ENCODE peak calls at places on chromosomes 16 and 17, in eight cellular contexts. Q is HuH-7.5; J is NCI-H748 treated with DMSO at 0.1 percent for 48 hours; T is ACHN; H is left colon; O is activated CD4-positive, alpha-beta T cell treated with anti-CD3 and anti-CD28 coated beads, Interleukin-2, amount 50 U/mL, for 1 hour; R is NCI-H2081; G is amniotic epithelial cell. P is an unnamed sample.

GRCh38 chr17:18183334-18184142 is at the start of gene ALKBH5:
- DNase-seq in H (peak), R (peak), J (peak), T (peak), O (peak), Q (peak), G (peak), P (peak)

GRCh38 chr17:3691539-3692166 is 4.3 kb downstream of the P2RX5 start:
- DNase-seq in T (no peak), Q (no peak), O (no peak), G (no peak), R (no peak), H (no peak), J (no peak), P (no peak)

GRCh38 chr16:67562526-67562917 is at the start of gene CTCF:
- DNase-seq in H (peak), R (peak), Q (peak), G (peak), T (peak), J (no peak), O (peak), P (peak)

GRCh38 chr16:12971216-12971615 is 69.8 kb downstream of the SHISA9 start:
- DNase-seq in H (no peak), O (no peak), G (peak), R (no peak), Q (no peak), T (peak), J (peak), P (no peak)

GRCh38 chr17:38748329-38749221 is at the start of gene PCGF2:
- DNase-seq in T (peak), G (peak), R (peak), O (no peak), H (peak), J (peak), Q (peak), P (no peak)

GRCh38 chr17:69282002-69282401 is 44.9 kb downstream of the ABCA5 start:
- DNase-seq in O (no peak), Q (no peak), G (no peak), H (no peak), J (no peak), T (no peak), R (no peak), P (no peak)

GRCh38 chr17:7191571-7192270 is 12.6 kb upstream of the ASGR1 start:
- DNase-seq in O (no peak), R (no peak), J (no peak), T (peak), G (peak), Q (peak), H (no peak), P (no peak)

GRCh38 chr17:9684955-9685621 is 39.8 kb downstream of the USP43 start:
- DNase-seq in J (no peak), T (no peak), G (no peak), H (no peak), R (peak), O (no peak), Q (no peak), P (no peak)

GRCh38 chr17:40461036-40461721 is 17.9 kb downstream of the IGFBP4 start:
- DNase-seq in R (no peak), H (no peak), Q (no peak), O (no peak), J (no peak), G (no peak), T (no peak), P (no peak)

GRCh38 chr16:4103741-4104140 is 12.5 kb downstream of the ADCY9 start:
- DNase-seq in R (no peak), T (no peak), J (no peak), Q (no peak), H (no peak), G (no peak), O (no peak), P (no peak)

GRCh38 chr17:45653616-45654015 is 130.5 kb upstream of the CRHR1 start:
- DNase-seq in Q (no peak), H (no peak), J (no peak), R (no peak), G (no peak), O (no peak), T (no peak), P (no peak)

GRCh38 chr17:15910791-15911190 is 34.1 kb upstream of the ADORA2B start:
- DNase-seq in O (no peak), J (no peak), Q (no peak), G (no peak), H (no peak), R (no peak), T (no peak), P (no peak)

GRCh38 chr17:48053758-48054237 is 5.6 kb downstream of the NFE2L1 start:
- DNase-seq in Q (no peak), H (no peak), O (no peak), J (no peak), T (no peak), G (no peak), R (no peak), P (no peak)

GRCh38 chr17:40483679-40484078 is 17.7 kb downstream of the TNS4 start:
- DNase-seq in G (no peak), O (no peak), J (no peak), Q (no peak), T (no peak), R (no peak), H (no peak), P (no peak)

GRCh38 chr16:67246081-67246944 is 968 bp downstream of the FHOD1 start:
- DNase-seq in O (peak), T (peak), G (peak), Q (peak), H (peak), J (peak), R (peak), P (peak)

GRCh38 chr17:82449136-82449882 is 1.2 kb downstream of the CYBC1 start:
- DNase-seq in O (peak), Q (no peak), J (no peak), R (no peak), H (no peak), G (no peak), T (no peak), P (peak)

GRCh38 chr17:19727466-19728113 is 11.2 kb upstream of the SLC47A2 start:
- DNase-seq in Q (no peak), H (no peak), T (no peak), O (no peak), J (no peak), G (peak), R (no peak), P (no peak)

P was measured in CD4-positive, CD25-positive, alpha-beta regulatory T cell.